ENCODE peak calls at places on chromosomes 1 and 21, in ten cellular contexts. W, P, D, T, Q, L, R, M, J and V are unnamed samples.

GRCh38 chr1:44806025-44806703 is 987 bp downstream of the DYNLT4 start:
- DNase-seq in R (peak), D (no peak), L (no peak), Q (no peak), W (peak), P (no peak), T (no peak), J (no peak), M (no peak), V (no peak)

GRCh38 chr1:54989968-54990810 is 8.5 kb upstream of the BSND start:
- DNase-seq in D (no peak), R (no peak), J (peak), T (no peak), L (peak), Q (no peak), M (no peak), W (no peak), P (no peak), V (no peak)

GRCh38 chr1:50110084-50110615 is 1.4 kb downstream of the ELAVL4 start:
- DNase-seq in W (no peak), T (peak), P (no peak), D (no peak), Q (no peak), M (no peak), R (no peak), J (no peak), L (no peak), V (no peak)

GRCh38 chr1:31054958-31055481 is 10.5 kb downstream of the PUM1 start:
- DNase-seq in D (no peak), Q (no peak), W (no peak), L (no peak), J (no peak), T (no peak), M (no peak), P (no peak), R (no peak), V (no peak)

GRCh38 chr1:39272027-39272790 is 67.7 kb downstream of the MACF1 start:
- DNase-seq in D (no peak), L (no peak), J (no peak), R (peak), W (no peak), M (no peak), P (no peak), Q (no peak), T (peak), V (peak)

GRCh38 chr1:7535016-7535415 is 236.1 kb upstream of the VAMP3 start:
- DNase-seq in M (no peak), T (no peak), D (no peak), Q (no peak), P (no peak), R (no peak), L (no peak), W (no peak), J (no peak), V (no peak)

GRCh38 chr1:6110326-6110725 is 64.6 kb downstream of the KCNAB2 start:
- DNase-seq in R (peak), L (no peak), Q (no peak), M (no peak), J (no peak), P (no peak), W (peak), D (no peak), T (no peak), V (no peak)

GRCh38 chr1:200905411-200906052 is 10.8 kb downstream of the INAVA start:
- DNase-seq in R (no peak), L (peak), T (no peak), W (no peak), M (no peak), J (peak), D (peak), Q (no peak), P (no peak), V (peak)

GRCh38 chr21:38910390-38911008 is 104.8 kb downstream of the ETS2 start:
- DNase-seq in Q (no peak), J (peak), W (no peak), M (peak), R (no peak), P (no peak), T (no peak), L (no peak), D (peak), V (no peak)